ENCODE peak calls at places on chromosomes 12 and 14, in nine cellular contexts. One of them, this sample, is unnamed.

GRCh38 chr12:88052686-88053085 is 23.5 kb upstream of the C12orf50 start:
- ATAC-seq in CD4-positive, CD25-positive, alpha-beta regulatory T cell: no peak
- ATAC-seq in heart left ventricle: no peak
- ATAC-seq in foreskin keratinocyte: peak; percentile 71
- ATAC-seq in lower lobe of right lung: peak; percentile 47
- ATAC-seq in natural killer cell: no peak
- ATAC-seq in activated CD8-positive, alpha-beta T cell treated with anti-CD3 and anti-CD28 coated beads for 36 hours: peak; percentile 45
- ATAC-seq in activated T-cell treated with anti-CD3 and anti-CD28 coated beads, Interleukin-2, amount 50 U/mL, for 72 hours: peak; percentile 48
- ATAC-seq in sciatic nerve: peak; percentile 52
- ATAC-seq in this sample: peak; percentile 74

GRCh38 chr12:130956009-130956408 is 2.3 kb downstream of the ADGRD1 start:
- ATAC-seq in heart left ventricle: no peak
- ATAC-seq in activated CD8-positive, alpha-beta T cell treated with anti-CD3 and anti-CD28 coated beads for 36 hours: no peak
- ATAC-seq in CD4-positive, CD25-positive, alpha-beta regulatory T cell: no peak
- ATAC-seq in foreskin keratinocyte: no peak
- ATAC-seq in lower lobe of right lung: no peak
- ATAC-seq in activated T-cell treated with anti-CD3 and anti-CD28 coated beads, Interleukin-2, amount 50 U/mL, for 72 hours: no peak
- ATAC-seq in sciatic nerve: peak; percentile 0
- ATAC-seq in natural killer cell: no peak
- ATAC-seq in this sample: no peak

GRCh38 chr14:33150662-33151061 is 212.0 kb downstream of the NPAS3 start:
- ATAC-seq in lower lobe of right lung: no peak
- ATAC-seq in foreskin keratinocyte: no peak
- ATAC-seq in CD4-positive, CD25-positive, alpha-beta regulatory T cell: no peak
- ATAC-seq in heart left ventricle: no peak
- ATAC-seq in sciatic nerve: no peak
- ATAC-seq in natural killer cell: no peak
- ATAC-seq in activated CD8-positive, alpha-beta T cell treated with anti-CD3 and anti-CD28 coated beads for 36 hours: no peak
- ATAC-seq in activated T-cell treated with anti-CD3 and anti-CD28 coated beads, Interleukin-2, amount 50 U/mL, for 72 hours: no peak
- ATAC-seq in this sample: no peak

GRCh38 chr12:95701275-95701674 is 89.3 kb downstream of the NTN4 start:
- ATAC-seq in lower lobe of right lung: no peak
- ATAC-seq in CD4-positive, CD25-positive, alpha-beta regulatory T cell: no peak
- ATAC-seq in activated CD8-positive, alpha-beta T cell treated with anti-CD3 and anti-CD28 coated beads for 36 hours: no peak
- ATAC-seq in natural killer cell: no peak
- ATAC-seq in heart left ventricle: no peak
- ATAC-seq in foreskin keratinocyte: peak; percentile 14
- ATAC-seq in activated T-cell treated with anti-CD3 and anti-CD28 coated beads, Interleukin-2, amount 50 U/mL, for 72 hours: no peak
- ATAC-seq in sciatic nerve: peak; percentile 87
- ATAC-seq in this sample: no peak

GRCh38 chr14:24179961-24180726 is 8.3 kb downstream of the REC8 start:
- ATAC-seq in CD4-positive, CD25-positive, alpha-beta regulatory T cell: no peak
- ATAC-seq in heart left ventricle: peak; percentile 65
- ATAC-seq in lower lobe of right lung: no peak
- ATAC-seq in activated CD8-positive, alpha-beta T cell treated with anti-CD3 and anti-CD28 coated beads for 36 hours: no peak
- ATAC-seq in foreskin keratinocyte: peak; percentile 29
- ATAC-seq in natural killer cell: peak; percentile 25
- ATAC-seq in activated T-cell treated with anti-CD3 and anti-CD28 coated beads, Interleukin-2, amount 50 U/mL, for 72 hours: peak; percentile 3
- ATAC-seq in sciatic nerve: peak; percentile 68
- ATAC-seq in this sample: peak; percentile 9

GRCh38 chr12:54141534-54142475 is 47.0 kb downstream of the SMUG1 start:
- ATAC-seq in natural killer cell: no peak
- ATAC-seq in CD4-positive, CD25-positive, alpha-beta regulatory T cell: no peak
- ATAC-seq in activated CD8-positive, alpha-beta T cell treated with anti-CD3 and anti-CD28 coated beads for 36 hours: no peak
- ATAC-seq in foreskin keratinocyte: peak; percentile 40
- ATAC-seq in lower lobe of right lung: no peak
- ATAC-seq in activated T-cell treated with anti-CD3 and anti-CD28 coated beads, Interleukin-2, amount 50 U/mL, for 72 hours: no peak
- ATAC-seq in heart left ventricle: no peak
- ATAC-seq in sciatic nerve: peak; percentile 65
- ATAC-seq in this sample: no peak

GRCh38 chr12:22256076-22256475 is 78.4 kb downstream of the ST8SIA1 start:
- ATAC-seq in activated CD8-positive, alpha-beta T cell treated with anti-CD3 and anti-CD28 coated beads for 36 hours: no peak
- ATAC-seq in heart left ventricle: peak; percentile 46
- ATAC-seq in activated T-cell treated with anti-CD3 and anti-CD28 coated beads, Interleukin-2, amount 50 U/mL, for 72 hours: no peak
- ATAC-seq in sciatic nerve: no peak
- ATAC-seq in lower lobe of right lung: peak; percentile 61
- ATAC-seq in CD4-positive, CD25-positive, alpha-beta regulatory T cell: no peak
- ATAC-seq in foreskin keratinocyte: no peak
- ATAC-seq in natural killer cell: no peak
- ATAC-seq in this sample: no peak

GRCh38 chr12:121673013-121673441 is 3.6 kb upstream of the MORN3 start:
- ATAC-seq in activated T-cell treated with anti-CD3 and anti-CD28 coated beads, Interleukin-2, amount 50 U/mL, for 72 hours: no peak
- ATAC-seq in CD4-positive, CD25-positive, alpha-beta regulatory T cell: no peak
- ATAC-seq in sciatic nerve: peak; percentile 71
- ATAC-seq in foreskin keratinocyte: peak; percentile 20
- ATAC-seq in activated CD8-positive, alpha-beta T cell treated with anti-CD3 and anti-CD28 coated beads for 36 hours: no peak
- ATAC-seq in lower lobe of right lung: peak; percentile 30
- ATAC-seq in heart left ventricle: peak; percentile 39
- ATAC-seq in natural killer cell: peak; percentile 4
- ATAC-seq in this sample: peak; percentile 43

GRCh38 chr14:100081997-100082625 is 16.9 kb downstream of the EVL start:
- ATAC-seq in heart left ventricle: no peak
- ATAC-seq in CD4-positive, CD25-positive, alpha-beta regulatory T cell: no peak
- ATAC-seq in foreskin keratinocyte: no peak
- ATAC-seq in natural killer cell: peak; percentile 58
- ATAC-seq in lower lobe of right lung: no peak
- ATAC-seq in activated CD8-positive, alpha-beta T cell treated with anti-CD3 and anti-CD28 coated beads for 36 hours: peak; percentile 46
- ATAC-seq in sciatic nerve: no peak
- ATAC-seq in activated T-cell treated with anti-CD3 and anti-CD28 coated beads, Interleukin-2, amount 50 U/mL, for 72 hours: peak; percentile 32
- ATAC-seq in this sample: no peak

GRCh38 chr14:75333523-75334190 is 55.0 kb downstream of the FOS start:
- ATAC-seq in natural killer cell: peak; percentile 25
- ATAC-seq in CD4-positive, CD25-positive, alpha-beta regulatory T cell: no peak
- ATAC-seq in sciatic nerve: peak; percentile 31
- ATAC-seq in heart left ventricle: no peak
- ATAC-seq in foreskin keratinocyte: no peak
- ATAC-seq in lower lobe of right lung: peak; percentile 28
- ATAC-seq in activated CD8-positive, alpha-beta T cell treated with anti-CD3 and anti-CD28 coated beads for 36 hours: peak; percentile 21
- ATAC-seq in activated T-cell treated with anti-CD3 and anti-CD28 coated beads, Interleukin-2, amount 50 U/mL, for 72 hours: peak; percentile 42
- ATAC-seq in this sample: peak; percentile 31

GRCh38 chr12:40228727-40229126 is 3.9 kb downstream of the LRRK2 start:
- ATAC-seq in sciatic nerve: no peak
- ATAC-seq in lower lobe of right lung: no peak
- ATAC-seq in CD4-positive, CD25-positive, alpha-beta regulatory T cell: no peak
- ATAC-seq in natural killer cell: no peak
- ATAC-seq in heart left ventricle: no peak
- ATAC-seq in activated T-cell treated with anti-CD3 and anti-CD28 coated beads, Interleukin-2, amount 50 U/mL, for 72 hours: no peak
- ATAC-seq in activated CD8-positive, alpha-beta T cell treated with anti-CD3 and anti-CD28 coated beads for 36 hours: no peak
- ATAC-seq in foreskin keratinocyte: no peak
- ATAC-seq in this sample: no peak

GRCh38 chr12:124940143-124940392 is 25.6 kb upstream of the UBC start:
- ATAC-seq in CD4-positive, CD25-positive, alpha-beta regulatory T cell: no peak
- ATAC-seq in lower lobe of right lung: no peak
- ATAC-seq in heart left ventricle: no peak
- ATAC-seq in foreskin keratinocyte: no peak
- ATAC-seq in activated T-cell treated with anti-CD3 and anti-CD28 coated beads, Interleukin-2, amount 50 U/mL, for 72 hours: no peak
- ATAC-seq in activated CD8-positive, alpha-beta T cell treated with anti-CD3 and anti-CD28 coated beads for 36 hours: no peak
- ATAC-seq in natural killer cell: no peak
- ATAC-seq in sciatic nerve: peak; percentile 20
- ATAC-seq in this sample: peak; percentile 5

GRCh38 chr14:103372552-103373304 is 12.5 kb upstream of the MARK3 start:
- ATAC-seq in natural killer cell: no peak
- ATAC-seq in heart left ventricle: no peak
- ATAC-seq in lower lobe of right lung: no peak
- ATAC-seq in activated CD8-positive, alpha-beta T cell treated with anti-CD3 and anti-CD28 coated beads for 36 hours: peak; percentile 72
- ATAC-seq in foreskin keratinocyte: peak; percentile 100
- ATAC-seq in sciatic nerve: no peak
- ATAC-seq in activated T-cell treated with anti-CD3 and anti-CD28 coated beads, Interleukin-2, amount 50 U/mL, for 72 hours: peak; percentile 98
- ATAC-seq in CD4-positive, CD25-positive, alpha-beta regulatory T cell: no peak
- ATAC-seq in this sample: peak; percentile 98

GRCh38 chr12:58916153-58916709 is 4.1 kb downstream of the LRIG3 start:
- ATAC-seq in activated CD8-positive, alpha-beta T cell treated with anti-CD3 and anti-CD28 coated beads for 36 hours: no peak
- ATAC-seq in foreskin keratinocyte: no peak
- ATAC-seq in sciatic nerve: no peak
- ATAC-seq in activated T-cell treated with anti-CD3 and anti-CD28 coated beads, Interleukin-2, amount 50 U/mL, for 72 hours: no peak
- ATAC-seq in CD4-positive, CD25-positive, alpha-beta regulatory T cell: no peak
- ATAC-seq in natural killer cell: no peak
- ATAC-seq in heart left ventricle: no peak
- ATAC-seq in lower lobe of right lung: no peak
- ATAC-seq in this sample: no peak

GRCh38 chr14:69246331-69246730 is 13.6 kb upstream of the GALNT16 start:
- ATAC-seq in sciatic nerve: no peak
- ATAC-seq in activated T-cell treated with anti-CD3 and anti-CD28 coated beads, Interleukin-2, amount 50 U/mL, for 72 hours: no peak
- ATAC-seq in activated CD8-positive, alpha-beta T cell treated with anti-CD3 and anti-CD28 coated beads for 36 hours: no peak
- ATAC-seq in foreskin keratinocyte: no peak
- ATAC-seq in natural killer cell: no peak
- ATAC-seq in lower lobe of right lung: no peak
- ATAC-seq in CD4-positive, CD25-positive, alpha-beta regulatory T cell: no peak
- ATAC-seq in heart left ventricle: no peak
- ATAC-seq in this sample: no peak

GRCh38 chr12:6688543-6688999 is 604 bp downstream of the ZNF384 start:
- ATAC-seq in CD4-positive, CD25-positive, alpha-beta regulatory T cell: no peak
- ATAC-seq in activated T-cell treated with anti-CD3 and anti-CD28 coated beads, Interleukin-2, amount 50 U/mL, for 72 hours: peak; percentile 8
- ATAC-seq in lower lobe of right lung: peak; percentile 1
- ATAC-seq in heart left ventricle: peak; percentile 60
- ATAC-seq in natural killer cell: peak; percentile 10
- ATAC-seq in sciatic nerve: peak; percentile 1
- ATAC-seq in foreskin keratinocyte: no peak
- ATAC-seq in activated CD8-positive, alpha-beta T cell treated with anti-CD3 and anti-CD28 coated beads for 36 hours: peak; percentile 8
- ATAC-seq in this sample: peak; percentile 2

GRCh38 chr12:24595652-24596235 is 353.2 kb downstream of the BCAT1 start:
- ATAC-seq in natural killer cell: no peak
- ATAC-seq in activated T-cell treated with anti-CD3 and anti-CD28 coated beads, Interleukin-2, amount 50 U/mL, for 72 hours: no peak
- ATAC-seq in sciatic nerve: no peak
- ATAC-seq in foreskin keratinocyte: peak; percentile 67
- ATAC-seq in lower lobe of right lung: no peak
- ATAC-seq in activated CD8-positive, alpha-beta T cell treated with anti-CD3 and anti-CD28 coated beads for 36 hours: no peak
- ATAC-seq in heart left ventricle: no peak
- ATAC-seq in CD4-positive, CD25-positive, alpha-beta regulatory T cell: no peak
- ATAC-seq in this sample: no peak

GRCh38 chr12:42769455-42769854 is 179.9 kb upstream of the PRICKLE1 start:
- ATAC-seq in natural killer cell: no peak
- ATAC-seq in CD4-positive, CD25-positive, alpha-beta regulatory T cell: no peak
- ATAC-seq in activated T-cell treated with anti-CD3 and anti-CD28 coated beads, Interleukin-2, amount 50 U/mL, for 72 hours: no peak
- ATAC-seq in activated CD8-positive, alpha-beta T cell treated with anti-CD3 and anti-CD28 coated beads for 36 hours: no peak
- ATAC-seq in lower lobe of right lung: no peak
- ATAC-seq in sciatic nerve: no peak
- ATAC-seq in foreskin keratinocyte: no peak
- ATAC-seq in heart left ventricle: no peak
- ATAC-seq in this sample: no peak

GRCh38 chr12:42284876-42285275 is 41.0 kb downstream of the ZCRB1 start:
- ATAC-seq in lower lobe of right lung: no peak
- ATAC-seq in foreskin keratinocyte: no peak
- ATAC-seq in activated T-cell treated with anti-CD3 and anti-CD28 coated beads, Interleukin-2, amount 50 U/mL, for 72 hours: no peak
- ATAC-seq in heart left ventricle: no peak
- ATAC-seq in natural killer cell: no peak
- ATAC-seq in sciatic nerve: no peak
- ATAC-seq in CD4-positive, CD25-positive, alpha-beta regulatory T cell: no peak
- ATAC-seq in activated CD8-positive, alpha-beta T cell treated with anti-CD3 and anti-CD28 coated beads for 36 hours: no peak
- ATAC-seq in this sample: no peak

GRCh38 chr12:68001486-68002466 is 12.5 kb downstream of the IFNG-AS1 start:
- ATAC-seq in activated T-cell treated with anti-CD3 and anti-CD28 coated beads, Interleukin-2, amount 50 U/mL, for 72 hours: no peak
- ATAC-seq in heart left ventricle: no peak
- ATAC-seq in natural killer cell: no peak
- ATAC-seq in CD4-positive, CD25-positive, alpha-beta regulatory T cell: no peak
- ATAC-seq in sciatic nerve: no peak
- ATAC-seq in lower lobe of right lung: no peak
- ATAC-seq in activated CD8-positive, alpha-beta T cell treated with anti-CD3 and anti-CD28 coated beads for 36 hours: no peak
- ATAC-seq in foreskin keratinocyte: no peak
- ATAC-seq in this sample: no peak

GRCh38 chr12:111529424-111530368 is 69.4 kb downstream of the ATXN2 start:
- ATAC-seq in natural killer cell: peak; percentile 99
- ATAC-seq in lower lobe of right lung: peak; percentile 76
- ATAC-seq in activated CD8-positive, alpha-beta T cell treated with anti-CD3 and anti-CD28 coated beads for 36 hours: peak; percentile 94
- ATAC-seq in sciatic nerve: no peak
- ATAC-seq in CD4-positive, CD25-positive, alpha-beta regulatory T cell: peak; percentile 86
- ATAC-seq in heart left ventricle: no peak
- ATAC-seq in foreskin keratinocyte: peak; percentile 66
- ATAC-seq in activated T-cell treated with anti-CD3 and anti-CD28 coated beads, Interleukin-2, amount 50 U/mL, for 72 hours: peak; percentile 91
- ATAC-seq in this sample: peak; percentile 44

This sample was measured in esophagus mucosa.